ENCODE peak calls at places on chromosomes 1 and 21, in nine cellular contexts. M is lower lobe of right lung, K is colonic mucosa, N is kidney epithelial cell, Z is retinal pigment epithelial cell, O is stomach, V is transverse colon, Y is right atrium auricular region, X is mucosa of descending colon. W is an unnamed sample.

GRCh38 chr1:103525114-103525606 is 339 bp upstream of the RNPC3 start:
- DNase-seq in M (no peak), K (no peak), N (no peak), Z (peak), O (no peak), V (no peak), Y (no peak), X (no peak), W (peak)

GRCh38 chr1:15212216-15212988 is 34.6 kb upstream of the FHAD1 start:
- DNase-seq in M (no peak), K (no peak), N (no peak), Z (no peak), O (peak), V (no peak), Y (no peak), X (no peak), W (no peak)

GRCh38 chr1:42423621-42424200 is 32.1 kb downstream of the ZMYND12 start:
- DNase-seq in M (no peak), K (no peak), N (no peak), Z (no peak), O (no peak), V (no peak), Y (no peak), X (no peak), W (no peak)

GRCh38 chr1:77018386-77019156 is 151.3 kb downstream of the ST6GALNAC5 start:
- DNase-seq in M (no peak), K (no peak), N (no peak), Z (no peak), O (no peak), V (no peak), Y (no peak), X (no peak), W (no peak)

GRCh38 chr1:36367067-36367466 is 18.7 kb downstream of the STK40 start:
- DNase-seq in M (no peak), K (no peak), N (no peak), Z (no peak), O (no peak), V (no peak), Y (no peak), X (no peak), W (no peak)

GRCh38 chr1:156910309-156910782 is 10.1 kb upstream of the LRRC71 start:
- DNase-seq in M (peak), K (peak), N (no peak), Z (no peak), O (peak), V (peak), Y (no peak), X (peak), W (no peak)

GRCh38 chr1:165899461-165899941 is 72.1 kb downstream of the UCK2 start:
- DNase-seq in M (no peak), K (no peak), N (no peak), Z (no peak), O (peak), V (no peak), Y (no peak), X (no peak), W (no peak)

GRCh38 chr21:26555554-26555953 is 17.5 kb downstream of the CYYR1 start:
- DNase-seq in M (no peak), K (no peak), N (no peak), Z (no peak), O (no peak), V (no peak), Y (no peak), X (no peak), W (no peak)

GRCh38 chr1:25694167-25694566 is 77.6 kb downstream of the MAN1C1 start:
- DNase-seq in M (no peak), K (peak), N (no peak), Z (no peak), O (no peak), V (peak), Y (no peak), X (no peak), W (peak)

GRCh38 chr1:150558328-150558727 is 9.1 kb downstream of the ADAMTSL4 start:
- DNase-seq in M (no peak), K (no peak), N (no peak), Z (no peak), O (no peak), V (peak), Y (no peak), X (no peak), W (no peak)

GRCh38 chr1:180482425-180483275 is 19.7 kb downstream of the ACBD6 start:
- DNase-seq in M (no peak), K (peak), N (no peak), Z (peak), O (no peak), V (no peak), Y (no peak), X (no peak), W (peak)

GRCh38 chr1:9615316-9616063 is 26.8 kb downstream of the TMEM201 start:
- DNase-seq in M (no peak), K (peak), N (no peak), Z (peak), O (peak), V (peak), Y (no peak), X (peak), W (peak)

GRCh38 chr1:94866178-94866822 is 46.1 kb downstream of the SLC44A3 start:
- DNase-seq in M (no peak), K (no peak), N (peak), Z (peak), O (no peak), V (no peak), Y (no peak), X (no peak), W (peak)

GRCh38 chr1:88731475-88731874 is 47.4 kb downstream of the PKN2 start:
- DNase-seq in M (no peak), K (peak), N (no peak), Z (peak), O (no peak), V (peak), Y (no peak), X (no peak), W (peak)
- H3K4me3 ChIP-seq in M (no peak), K (no peak), N (no peak), Z (no peak), O (no peak), V (no peak), Y (no peak), X (no peak), W (peak)

GRCh38 chr1:209506101-209506500 is 77.4 kb upstream of the CAMK1G start:
- DNase-seq in M (no peak), K (no peak), N (no peak), Z (no peak), O (no peak), V (no peak), Y (no peak), X (no peak), W (no peak)

GRCh38 chr1:209500993-209501392 is 82.5 kb upstream of the CAMK1G start:
- DNase-seq in M (no peak), K (no peak), N (no peak), Z (no peak), O (no peak), V (no peak), Y (no peak), X (no peak), W (no peak)

GRCh38 chr1:209504571-209504970 is 78.9 kb upstream of the CAMK1G start:
- DNase-seq in M (no peak), K (no peak), N (no peak), Z (no peak), O (no peak), V (no peak), Y (no peak), X (no peak), W (no peak)

GRCh38 chr1:209510063-209510462 is 73.5 kb upstream of the CAMK1G start:
- DNase-seq in M (no peak), K (no peak), N (no peak), Z (no peak), O (no peak), V (no peak), Y (no peak), X (no peak), W (no peak)

GRCh38 chr1:209505044-209505443 is 78.5 kb upstream of the CAMK1G start:
- DNase-seq in M (no peak), K (no peak), N (no peak), Z (no peak), O (no peak), V (no peak), Y (no peak), X (no peak), W (no peak)
- TF ChIP-seq CTCF in M (no peak), K (no peak), N (no peak), Z (no peak), O (no peak), V (no peak), Y (no peak), X (no peak), W (no peak)

GRCh38 chr21:43322311-43322710 is 104.6 kb downstream of the SIK1 start:
- DNase-seq in M (no peak), K (no peak), N (no peak), Z (no peak), O (no peak), V (no peak), Y (no peak), X (no peak), W (no peak)

GRCh38 chr21:43325036-43325435 is 101.9 kb downstream of the SIK1 start:
- DNase-seq in M (no peak), K (no peak), N (no peak), Z (no peak), O (no peak), V (no peak), Y (no peak), X (no peak), W (no peak)

GRCh38 chr21:43322805-43323204 is 104.1 kb downstream of the SIK1 start:
- DNase-seq in M (no peak), K (no peak), N (no peak), Z (no peak), O (no peak), V (no peak), Y (no peak), X (no peak), W (no peak)

GRCh38 chr21:43324596-43324995 is 102.3 kb downstream of the SIK1 start:
- DNase-seq in M (no peak), K (no peak), N (no peak), Z (no peak), O (no peak), V (no peak), Y (no peak), X (no peak), W (no peak)

GRCh38 chr21:43323244-43324005 is 103.5 kb downstream of the SIK1 start:
- DNase-seq in M (peak), K (no peak), N (no peak), Z (peak), O (peak), V (no peak), Y (peak), X (no peak), W (no peak)
- H3K4me3 ChIP-seq in M (no peak), K (no peak), N (no peak), Z (no peak), O (no peak), V (no peak), Y (no peak), X (no peak), W (no peak)

GRCh38 chr1:109817881-109818280 is 54.2 kb upstream of the EPS8L3 start:
- DNase-seq in M (no peak), K (no peak), N (no peak), Z (no peak), O (no peak), V (no peak), Y (peak), X (no peak), W (no peak)

GRCh38 chr1:109816975-109817535 is 53.3 kb upstream of the EPS8L3 start:
- DNase-seq in M (no peak), K (no peak), N (no peak), Z (no peak), O (no peak), V (no peak), Y (peak), X (no peak), W (no peak)

GRCh38 chr1:109814993-109815786 is 51.5 kb upstream of the EPS8L3 start:
- DNase-seq in M (no peak), K (no peak), N (no peak), Z (no peak), O (no peak), V (no peak), Y (no peak), X (no peak), W (no peak)

GRCh38 chr1:109814223-109814622 is 50.5 kb upstream of the EPS8L3 start:
- DNase-seq in M (no peak), K (no peak), N (no peak), Z (no peak), O (no peak), V (no peak), Y (no peak), X (no peak), W (no peak)

GRCh38 chr1:109815809-109816791 is 52.4 kb upstream of the EPS8L3 start:
- DNase-seq in M (no peak), K (no peak), N (no peak), Z (no peak), O (no peak), V (peak), Y (no peak), X (no peak), W (peak)
- TF ChIP-seq CTCF in M (no peak), K (no peak), N (no peak), Z (no peak), O (no peak), V (no peak), Y (no peak), X (no peak), W (no peak)

GRCh38 chr1:22140681-22141080 is 2.2 kb downstream of the WNT4 start:
- DNase-seq in M (no peak), K (no peak), N (no peak), Z (no peak), O (no peak), V (no peak), Y (no peak), X (no peak), W (no peak)

GRCh38 chr1:22143065-22143514 is at the start of gene WNT4:
- DNase-seq in M (peak), K (no peak), N (no peak), Z (no peak), O (peak), V (peak), Y (no peak), X (peak), W (peak)

GRCh38 chr1:22141948-22142314 is 966 bp downstream of the WNT4 start:
- DNase-seq in M (no peak), K (no peak), N (no peak), Z (no peak), O (no peak), V (no peak), Y (no peak), X (no peak), W (no peak)

GRCh38 chr1:22142315-22143064 is 407 bp downstream of the WNT4 start:
- DNase-seq in M (no peak), K (peak), N (no peak), Z (no peak), O (peak), V (peak), Y (no peak), X (peak), W (peak)

GRCh38 chr1:22141493-22141892 is 1.4 kb downstream of the WNT4 start:
- DNase-seq in M (no peak), K (no peak), N (no peak), Z (no peak), O (no peak), V (no peak), Y (no peak), X (no peak), W (no peak)
- H3K4me3 ChIP-seq in M (peak), K (peak), N (no peak), Z (peak), O (peak), V (peak), Y (no peak), X (no peak), W (peak)

DNA sequence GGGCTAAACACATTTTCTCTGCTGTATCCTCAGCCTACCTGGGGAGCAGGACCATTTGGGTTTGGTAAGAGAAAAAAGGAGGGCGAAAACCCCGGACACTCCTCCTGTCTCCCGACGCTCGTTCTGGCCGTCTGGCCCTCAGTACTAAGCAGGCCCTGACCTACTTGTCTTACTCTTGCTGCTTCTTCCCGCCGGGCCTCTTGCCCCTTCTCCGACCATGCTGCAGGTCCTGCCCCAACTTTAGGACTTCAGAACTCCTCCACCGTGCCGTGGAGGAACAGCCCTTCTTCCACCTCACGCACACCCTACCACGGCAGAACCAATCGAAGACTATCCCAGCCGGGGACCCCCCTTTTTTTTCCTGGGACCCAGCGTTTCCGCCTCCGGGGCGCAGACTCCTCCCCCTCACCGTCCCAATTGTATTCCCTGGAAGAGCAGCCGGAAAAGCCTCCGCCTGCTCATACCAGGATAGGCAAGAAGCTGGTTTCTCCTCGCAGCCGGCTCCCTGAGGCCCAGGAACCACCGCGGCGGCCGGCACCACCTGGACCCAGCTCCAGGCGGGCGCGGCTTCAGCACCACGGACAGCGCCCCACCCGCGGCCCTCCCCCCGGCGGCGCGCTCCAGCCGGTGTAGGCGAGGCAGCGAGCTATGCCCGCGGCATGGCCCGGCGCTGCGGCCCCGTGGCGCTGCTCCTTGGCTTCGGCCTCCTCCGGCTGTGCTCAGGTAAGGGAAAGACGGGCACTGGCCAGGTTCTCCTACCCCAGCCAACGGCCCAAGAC is at the start of gene CHRNB2:
- DNase-seq in M (peak), K (peak), N (no peak), Z (no peak), O (peak), V (peak), Y (no peak), X (peak), W (peak)
- TF ChIP-seq CTCF in M (no peak), K (no peak), N (no peak), Z (no peak), O (no peak), V (no peak), Y (peak), X (no peak), W (no peak)

GRCh38 chr21:44752701-44753235 is 41.4 kb upstream of the TSPEAR start:
- DNase-seq in M (no peak), K (no peak), N (peak), Z (no peak), O (no peak), V (no peak), Y (no peak), X (no peak), W (no peak)

GRCh38 chr21:44750675-44751025 is 39.3 kb upstream of the TSPEAR start:
- DNase-seq in M (no peak), K (no peak), N (no peak), Z (no peak), O (no peak), V (no peak), Y (no peak), X (no peak), W (no peak)

GRCh38 chr21:44751799-44752636 is 40.6 kb upstream of the TSPEAR start:
- DNase-seq in M (no peak), K (no peak), N (no peak), Z (no peak), O (no peak), V (no peak), Y (no peak), X (no peak), W (no peak)

GRCh38 chr21:44749759-44750674 is 38.6 kb upstream of the TSPEAR start:
- DNase-seq in M (no peak), K (no peak), N (no peak), Z (no peak), O (no peak), V (no peak), Y (no peak), X (no peak), W (no peak)

GRCh38 chr21:44751186-44751798 is 39.9 kb upstream of the TSPEAR start:
- DNase-seq in M (no peak), K (no peak), N (no peak), Z (no peak), O (no peak), V (no peak), Y (no peak), X (no peak), W (no peak)
- H3K4me3 ChIP-seq in M (no peak), K (no peak), N (no peak), Z (no peak), O (no peak), V (no peak), Y (no peak), X (no peak), W (no peak)

DNA sequence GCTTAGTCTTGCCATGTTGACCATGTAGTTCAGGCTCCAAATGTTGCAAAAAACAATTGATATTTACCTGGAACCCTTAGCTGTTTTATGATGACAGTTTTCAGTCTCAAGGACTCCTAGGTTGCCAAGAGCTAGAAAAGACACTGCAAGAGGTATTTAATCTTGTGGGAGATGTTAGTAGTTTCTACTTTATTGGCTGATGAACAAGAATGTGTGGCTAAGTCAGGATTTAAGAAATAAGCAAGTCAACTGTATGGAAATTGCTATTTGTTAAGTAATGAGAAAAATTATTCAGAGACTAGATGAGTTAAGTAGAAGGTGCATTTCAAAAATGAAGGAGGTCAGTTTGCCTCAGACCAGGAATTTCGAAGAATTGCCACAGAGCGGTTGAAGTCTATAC is 639.7 kb upstream of the USP24 start:
- DNase-seq in M (no peak), K (no peak), N (no peak), Z (peak), O (no peak), V (no peak), Y (no peak), X (no peak), W (no peak)
- TF ChIP-seq CTCF in M (no peak), K (no peak), N (no peak), Z (no peak), O (no peak), V (no peak), Y (no peak), X (no peak), W (no peak)

GRCh38 chr1:155729031-155729898 is 40.4 kb downstream of the DAP3 start:
- DNase-seq in M (no peak), K (peak), N (peak), Z (no peak), O (peak), V (peak), Y (peak), X (no peak), W (peak)

GRCh38 chr1:155719703-155720102 is 30.8 kb downstream of the DAP3 start:
- DNase-seq in M (no peak), K (no peak), N (no peak), Z (no peak), O (no peak), V (no peak), Y (no peak), X (no peak), W (no peak)

GRCh38 chr1:155725142-155725541 is 36.3 kb downstream of the DAP3 start:
- DNase-seq in M (no peak), K (no peak), N (no peak), Z (no peak), O (no peak), V (no peak), Y (no peak), X (no peak), W (no peak)
- H3K4me3 ChIP-seq in M (no peak), K (no peak), N (no peak), Z (no peak), O (no peak), V (no peak), Y (no peak), X (no peak), W (no peak)

GRCh38 chr1:182051938-182052337 is 9.6 kb downstream of the ZNF648 start:
- DNase-seq in M (no peak), K (no peak), N (no peak), Z (no peak), O (no peak), V (no peak), Y (no peak), X (no peak), W (no peak)
- TF ChIP-seq CTCF in M (no peak), K (no peak), N (no peak), Z (peak), O (no peak), V (no peak), Y (no peak), X (no peak), W (no peak)

W was measured in fibroblast of villous mesenchyme.